ENCODE peak calls at places on chromosome 22, in five cellular contexts. H is NB4, Z is sigmoid colon, O is lower leg skin, U is thyroid gland. S is an unnamed sample.

GRCh38 chr22:40764743-40765441 is 54.3 kb downstream of the SLC25A17 start:
- DNase-seq in H (no peak), Z (no peak), O (peak; percentile 42), U (no peak), S (no peak)

GRCh38 chr22:27585141-27585540 is 216.4 kb downstream of the MN1 start:
- DNase-seq in H (no peak), Z (no peak), O (no peak), U (no peak), S (no peak)

GRCh38 chr22:46604306-46604690 is 15.9 kb upstream of the GRAMD4 start:
- DNase-seq in H (peak; percentile 98), Z (no peak), O (no peak), U (no peak), S (peak; percentile 73)

GRCh38 chr22:27159016-27159415 is 501.6 kb downstream of the MIAT start:
- DNase-seq in H (no peak), Z (no peak), O (peak; percentile 66), U (no peak), S (no peak)

GRCh38 chr22:19817561-19818263 is 37.0 kb downstream of the GNB1L start:
- DNase-seq in H (no peak), Z (no peak), O (peak; percentile 83), U (peak; percentile 82), S (no peak)

GRCh38 chr22:32237905-32238304 is 17.2 kb downstream of the SLC5A4 start:
- DNase-seq in H (no peak), Z (no peak), O (no peak), U (no peak), S (no peak)

GRCh38 chr22:37505565-37505964 is 13.7 kb downstream of the CARD10 start:
- DNase-seq in H (no peak), Z (no peak), O (no peak), U (no peak), S (no peak)

GRCh38 chr22:22681221-22681739 is 36.9 kb downstream of the GGTLC2 start:
- DNase-seq in H (no peak), Z (no peak), O (no peak), U (no peak), S (no peak)

GRCh38 chr22:45149671-45150070 is 14.1 kb upstream of the NUP50 start:
- DNase-seq in H (no peak), Z (no peak), O (no peak), U (no peak), S (no peak)

GRCh38 chr22:41913842-41914534 is 886 bp downstream of the SHISA8 start:
- DNase-seq in H (no peak), Z (no peak), O (no peak), U (no peak), S (no peak)
- H3K4me3 ChIP-seq in H (no peak overlapping the region), Z (no peak overlapping the region), O (no peak overlapping the region), U (no peak overlapping the region), S (no peak overlapping the region)

GRCh38 chr22:18083406-18083805 is 5.6 kb downstream of the PEX26 start:
- DNase-seq in H (no peak), Z (no peak), O (peak; percentile 58), U (no peak), S (no peak)
- TF ChIP-seq POLR2A in H (no peak), Z (no peak), O (no peak), U (no peak), S (no peak)

GRCh38 chr22:29205260-29205597 is 467 bp upstream of the EMID1 start:
- DNase-seq in H (no peak), Z (no peak), O (no peak), U (peak; percentile 50), S (peak; percentile 49)
- H3K4me3 ChIP-seq in H (peak overlapping the region; percentile 72), Z (peak overlapping the region; percentile 47), O (no peak overlapping the region), U (no peak overlapping the region), S (no peak overlapping the region)

GRCh38 chr22:50582562-50583293 is at the start of gene CHKB:
- DNase-seq in H (peak; percentile 97), Z (peak; percentile 99), O (peak; percentile 99), U (peak; percentile 99), S (peak; percentile 99)
- TF ChIP-seq POLR2A in H (peak; percentile 71), Z (peak; percentile 63), O (peak; percentile 44), U (peak; percentile 64), S (peak; percentile 81)

DNA sequence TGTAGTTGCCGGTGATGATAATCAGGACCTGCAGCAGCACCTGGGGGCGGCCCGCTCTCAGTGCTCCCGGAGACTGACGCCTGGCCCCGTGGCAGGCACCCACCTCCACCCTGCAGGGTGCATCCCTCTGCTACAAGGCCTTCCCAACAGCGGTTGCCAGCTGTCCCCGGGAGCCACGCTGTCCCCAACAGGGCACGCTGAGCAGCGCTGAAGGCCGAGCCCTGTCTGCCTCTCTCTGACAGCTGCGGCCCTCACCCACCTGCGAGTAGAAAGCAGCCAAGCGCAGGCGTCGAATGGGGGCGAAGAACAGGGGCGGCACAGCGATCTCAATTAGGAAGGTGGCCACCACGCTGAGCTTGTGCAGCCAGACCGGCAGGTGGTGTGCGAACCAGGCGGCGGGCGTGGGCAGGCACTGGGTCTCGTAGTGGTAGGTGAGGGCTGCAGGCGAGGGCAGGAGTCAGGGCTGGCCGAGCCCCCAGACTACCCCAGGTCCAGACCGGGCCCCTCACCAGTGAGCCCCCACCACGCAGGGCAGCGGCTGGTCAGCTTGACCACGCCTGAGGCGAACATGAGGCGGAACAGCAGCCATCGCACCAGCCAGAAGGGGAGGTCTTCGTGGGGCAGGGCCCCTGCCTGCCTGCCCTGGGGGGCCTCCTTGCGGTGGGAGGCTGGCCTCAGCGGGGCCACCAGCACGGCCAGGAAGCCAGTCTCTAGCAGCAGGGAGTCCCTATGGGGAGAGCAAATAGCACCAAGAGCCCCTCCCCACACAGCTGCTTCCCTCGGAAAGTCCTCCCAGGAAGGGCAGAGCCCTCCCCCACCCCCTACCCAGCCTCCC is 1.5 kb downstream of the LMF2 start:
- DNase-seq in H (no peak), Z (peak; percentile 66), O (no peak), U (no peak), S (peak; percentile 85)
- H3K4me3 ChIP-seq in H (no peak overlapping the region), Z (peak overlapping the region; percentile 67), O (no peak overlapping the region), U (no peak overlapping the region), S (peak overlapping the region; percentile 98)

GRCh38 chr22:31140746-31141145 is 438 bp upstream of the PLA2G3 start:
- DNase-seq in H (no peak), Z (no peak), O (no peak), U (peak; percentile 72), S (peak; percentile 53)

GRCh38 chr22:31137721-31138120 is 2.6 kb downstream of the PLA2G3 start:
- DNase-seq in H (no peak), Z (no peak), O (no peak), U (peak; percentile 7), S (no peak)

GRCh38 chr22:31138126-31138525 is 2.2 kb downstream of the PLA2G3 start:
- DNase-seq in H (no peak), Z (no peak), O (no peak), U (no peak), S (no peak)

GRCh38 chr22:31139866-31140716 is at the start of gene PLA2G3:
- DNase-seq in H (no peak), Z (no peak), O (no peak), U (peak; percentile 90), S (peak; percentile 10)

DNA sequence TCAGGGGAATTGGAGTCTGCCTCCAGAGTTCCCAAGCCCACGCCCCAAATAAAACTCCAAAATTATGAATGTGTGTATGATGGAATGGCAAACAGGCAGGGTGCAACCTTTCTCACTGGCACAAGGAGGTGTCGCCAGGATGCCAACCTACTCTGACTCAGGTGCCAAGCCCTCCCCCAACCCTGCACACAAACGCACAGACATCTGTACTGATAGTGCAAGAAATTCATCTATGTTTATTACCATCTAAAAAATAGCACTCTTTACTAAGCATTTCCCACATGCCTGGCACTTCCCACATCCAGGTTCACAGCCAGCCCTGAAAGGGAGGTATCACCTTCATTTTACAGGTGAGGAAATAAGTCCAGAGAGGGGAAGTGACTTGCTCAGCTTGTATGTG is 1.2 kb downstream of the PLA2G3 start:
- DNase-seq in H (no peak), Z (no peak), O (no peak), U (no peak), S (no peak)
- TF ChIP-seq POLR2A in H (no peak), Z (no peak), O (no peak), U (no peak), S (no peak)

DNA sequence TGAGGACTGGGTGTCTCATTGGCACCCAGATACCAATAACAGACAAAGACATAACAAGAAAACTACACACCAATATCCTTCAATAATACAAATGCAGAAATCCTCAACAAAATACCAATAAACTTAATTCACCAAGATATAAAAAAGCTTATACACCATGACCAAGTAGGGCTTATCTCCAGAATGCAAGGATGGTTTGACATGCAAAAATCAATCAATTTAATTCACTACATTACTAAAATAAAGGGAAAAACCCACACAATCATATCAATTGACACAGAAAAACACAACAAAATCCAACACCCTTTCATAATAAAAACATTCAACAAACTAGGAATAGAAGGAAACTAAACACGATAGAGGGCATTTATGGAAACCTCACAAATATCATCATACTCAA is 40.6 kb downstream of the LHFPL7 start:
- DNase-seq in H (no peak), Z (no peak), O (no peak), U (no peak), S (no peak)
- H3K4me3 ChIP-seq in H (no peak overlapping the region), Z (no peak overlapping the region), O (no peak overlapping the region), U (no peak overlapping the region), S (no peak overlapping the region)

GRCh38 chr22:20998411-20999336 is 3.2 kb downstream of the THAP7 start:
- DNase-seq in H (no peak), Z (no peak), O (no peak), U (no peak), S (no peak)

GRCh38 chr22:21000987-21001600 is 824 bp downstream of the THAP7 start:
- DNase-seq in H (no peak), Z (no peak), O (no peak), U (no peak), S (no peak)

GRCh38 chr22:21000215-21000986 is 1.5 kb downstream of the THAP7 start:
- DNase-seq in H (no peak), Z (no peak), O (no peak), U (no peak), S (no peak)

GRCh38 chr22:20997536-20998257 is 4.2 kb downstream of the THAP7 start:
- DNase-seq in H (no peak), Z (no peak), O (no peak), U (no peak), S (no peak)

DNA sequence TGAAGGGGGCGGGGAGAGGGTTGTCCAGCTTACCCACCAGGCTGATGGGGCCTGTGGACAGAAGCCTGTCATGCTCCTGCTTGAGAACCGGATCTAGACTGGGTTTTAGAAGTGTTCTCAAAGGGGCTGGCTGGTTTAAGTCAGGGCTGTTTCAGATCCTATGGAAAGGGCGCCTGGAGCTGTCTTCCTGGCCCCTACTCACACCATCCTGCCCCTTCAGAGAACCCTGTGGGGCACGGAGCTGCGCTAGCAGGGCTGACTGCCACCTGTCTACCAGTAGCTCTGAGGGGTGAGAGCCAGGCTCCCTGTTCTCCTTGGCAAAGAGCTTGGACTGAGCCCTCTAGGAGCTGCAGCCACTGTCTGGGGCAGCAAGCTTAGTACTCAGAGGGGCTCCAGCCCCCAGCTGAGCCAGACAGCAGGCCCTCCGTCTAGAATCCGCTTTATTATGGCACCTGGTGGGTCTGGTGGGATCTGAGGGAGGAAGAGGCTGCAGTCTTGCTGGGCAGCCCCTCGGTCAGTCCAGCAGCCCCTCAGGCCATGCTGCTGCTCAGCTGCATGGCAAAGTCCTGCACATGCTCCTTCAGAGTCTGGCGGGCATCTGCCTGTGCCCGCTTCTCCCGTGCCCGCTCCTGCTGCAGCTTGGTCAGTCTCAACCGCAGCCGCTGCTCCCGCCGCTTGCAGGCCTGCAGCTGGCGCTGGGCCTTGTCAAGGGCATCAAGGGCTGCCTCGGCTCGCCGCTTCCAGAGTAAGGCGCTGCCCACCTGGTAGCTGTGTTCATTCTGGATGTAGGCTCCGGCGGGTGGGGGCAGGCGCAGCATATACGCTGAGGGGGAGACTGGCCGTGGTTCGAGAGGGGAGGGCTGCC is 2.3 kb downstream of the THAP7 start:
- DNase-seq in H (no peak), Z (no peak), O (no peak), U (no peak), S (no peak)
- TF ChIP-seq POLR2A in H (no peak), Z (no peak), O (no peak), U (no peak), S (no peak)

S was measured in body of pancreas.